ENCODE peak calls at places on chromosomes 4 and X, in six cellular contexts. U, C, J, F, H and T are unnamed samples.

GRCh38 chr4:48017108-48017527 is 546 bp downstream of the NIPAL1 start:
- DNase-seq in F (peak), U (peak), C (no peak), H (no peak), J (peak), T (peak)

GRCh38 chr4:25792200-25792791 is 70.5 kb downstream of the SEL1L3 start:
- DNase-seq in J (peak), C (no peak), U (no peak), F (no peak), H (no peak), T (no peak)

GRCh38 chr4:72817012-72817411 is 248.0 kb upstream of the ADAMTS3 start:
- DNase-seq in F (no peak), J (no peak), C (no peak), H (no peak), U (no peak), T (peak)

GRCh38 chrX:154056739-154057367 is 37.2 kb upstream of the IRAK1 start:
- DNase-seq in F (no peak), H (no peak), J (no peak), C (no peak), U (no peak), T (peak)

GRCh38 chr4:158170691-158171455 is 2.0 kb downstream of the GASK1B start:
- DNase-seq in F (peak), H (peak), U (peak), C (peak), J (no peak), T (peak)

GRCh38 chr4:151046609-151047008 is 31.5 kb upstream of the LRBA start:
- DNase-seq in U (no peak), H (no peak), J (no peak), C (no peak), F (no peak), T (no peak)

GRCh38 chr4:121239951-121240350 is 75.8 kb upstream of the TNIP3 start:
- DNase-seq in F (no peak), H (no peak), U (peak), J (no peak), C (no peak), T (peak)

GRCh38 chr4:140675599-140676231 is 80.5 kb downstream of the TBC1D9 start:
- DNase-seq in C (no peak), J (no peak), H (no peak), F (no peak), U (no peak), T (no peak)

GRCh38 chr4:153465145-153465544 is 1.0 kb upstream of the TMEM131L start:
- DNase-seq in J (no peak), U (no peak), C (no peak), H (no peak), F (no peak), T (no peak)

GRCh38 chr4:171785392-171785791 is 27.8 kb upstream of the GALNTL6 start:
- DNase-seq in H (no peak), F (no peak), J (no peak), C (no peak), U (no peak), T (no peak)

GRCh38 chr4:161577604-161578301 is 586.0 kb downstream of the FSTL5 start:
- DNase-seq in U (peak), C (no peak), H (no peak), F (no peak), J (no peak), T (peak)

GRCh38 chrX:41025926-41026325 is 59.3 kb upstream of the USP9X start:
- DNase-seq in F (no peak), J (no peak), H (no peak), C (no peak), U (no peak), T (no peak)

GRCh38 chrX:115413246-115413878 is 123.8 kb downstream of the LUZP4 start:
- DNase-seq in H (no peak), C (no peak), F (no peak), J (no peak), U (peak), T (no peak)

GRCh38 chr4:38872620-38873019 is 5.0 kb downstream of the FAM114A1 start:
- DNase-seq in J (no peak), U (peak), C (no peak), H (no peak), F (no peak), T (peak)

GRCh38 chr4:73607375-73608026 is 12.7 kb downstream of the RASSF6 start:
- DNase-seq in F (no peak), C (no peak), U (peak), H (no peak), J (no peak), T (no peak)

GRCh38 chr4:80362578-80363181 is 27.1 kb downstream of the CFAP299 start:
- DNase-seq in F (no peak), J (peak), H (no peak), U (peak), C (no peak), T (peak)

GRCh38 chrX:16839224-16839851 is 30.8 kb downstream of the RBBP7 start:
- DNase-seq in U (no peak), J (no peak), F (no peak), H (no peak), C (no peak), T (peak)

GRCh38 chr4:125020089-125021034 is 294.4 kb upstream of the FAT4 start:
- DNase-seq in J (no peak), H (no peak), U (no peak), C (no peak), F (no peak), T (no peak)

GRCh38 chrX:24550166-24550565 is 85.1 kb downstream of the PDK3 start:
- DNase-seq in C (no peak), U (no peak), H (no peak), J (no peak), F (no peak), T (no peak)

GRCh38 chr4:64670647-64671046 is 261.4 kb upstream of the TECRL start:
- DNase-seq in H (no peak), U (no peak), C (no peak), F (no peak), J (no peak), T (no peak)

GRCh38 chr4:14853186-14853946 is 148.9 kb upstream of the CPEB2 start:
- DNase-seq in U (peak), H (no peak), F (no peak), J (no peak), C (no peak), T (peak)

GRCh38 chr4:69830529-69831269 is 29.2 kb downstream of the SULT1E1 start:
- DNase-seq in J (no peak), C (no peak), H (no peak), U (peak), F (no peak), T (peak)

GRCh38 chr4:87633239-87633638 is 16.8 kb upstream of the DMP1 start:
- DNase-seq in F (no peak), J (peak), U (no peak), C (no peak), H (no peak), T (peak)

GRCh38 chrX:111823068-111823467 is 52.9 kb upstream of the TRPC5OS start:
- DNase-seq in U (no peak), F (no peak), C (no peak), J (peak), H (no peak), T (peak)

GRCh38 chr4:48979897-48980579 is 6.0 kb upstream of the CWH43 start:
- DNase-seq in C (no peak), H (no peak), F (no peak), J (no peak), U (no peak), T (no peak)

GRCh38 chr4:80235451-80235850 is 31.0 kb upstream of the FGF5 start:
- DNase-seq in F (no peak), C (no peak), J (no peak), H (no peak), U (no peak), T (peak)

GRCh38 chr4:52959545-52959944 is 97.4 kb downstream of the RASL11B start:
- DNase-seq in F (no peak), H (no peak), C (no peak), J (no peak), U (peak), T (peak)

GRCh38 chr4:140240237-140240636 is 86.3 kb upstream of the MAML3 start:
- DNase-seq in U (no peak), J (no peak), C (no peak), H (no peak), F (no peak), T (no peak)

GRCh38 chr4:107349266-107349665 is 313.2 kb upstream of the DKK2 start:
- DNase-seq in H (no peak), U (peak), C (no peak), F (no peak), J (peak), T (peak)

GRCh38 chr4:121096629-121097028 is 24.3 kb upstream of the NDNF start:
- DNase-seq in U (peak), C (no peak), J (peak), F (no peak), H (no peak), T (peak)

GRCh38 chr4:38424171-38424871 is 239.7 kb upstream of the KLF3 start:
- DNase-seq in J (peak), C (peak), F (peak), H (no peak), U (no peak), T (no peak)

DNA sequence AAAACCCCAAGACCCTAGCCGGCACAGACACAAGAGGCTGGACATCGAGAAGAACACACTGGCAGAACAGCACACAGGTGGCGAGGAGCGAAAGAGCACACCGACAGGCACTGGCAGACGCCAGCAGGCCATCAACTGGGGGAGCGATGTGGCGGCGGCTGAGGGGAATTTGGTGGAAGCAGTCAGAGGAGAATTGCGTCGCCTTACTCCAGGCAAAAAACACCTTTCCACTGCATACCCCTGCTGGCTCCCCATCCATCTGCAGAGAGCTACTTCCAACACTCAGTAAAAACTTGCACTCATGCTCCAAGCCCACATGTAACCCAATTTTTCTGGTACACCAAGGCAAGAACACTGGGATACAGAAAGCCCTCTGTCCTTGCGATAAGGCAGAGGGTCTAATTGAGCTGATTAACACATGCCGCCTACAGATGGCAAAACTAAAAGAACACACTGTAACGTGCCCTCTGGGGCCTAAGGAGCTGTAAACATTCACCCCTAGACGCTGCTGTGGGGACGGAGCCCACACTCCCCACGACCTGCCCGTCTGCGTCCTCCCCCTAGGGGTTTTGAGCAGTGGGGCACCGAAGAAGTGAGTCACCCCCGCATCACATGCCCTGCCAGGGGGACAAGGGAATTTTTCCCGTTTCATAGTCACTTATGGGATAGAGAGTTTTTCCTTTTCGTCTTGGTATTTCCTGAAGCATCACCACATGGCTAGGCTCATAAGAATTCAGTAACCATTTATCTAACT is 262.3 kb downstream of the KCTD8 start:
- DNase-seq in H (no peak), U (no peak), F (no peak), C (no peak), J (no peak), T (no peak)
- TF ChIP-seq CTCF in H (no peak), U (no peak), F (no peak), C (no peak), J (no peak), T (no peak)

DNA sequence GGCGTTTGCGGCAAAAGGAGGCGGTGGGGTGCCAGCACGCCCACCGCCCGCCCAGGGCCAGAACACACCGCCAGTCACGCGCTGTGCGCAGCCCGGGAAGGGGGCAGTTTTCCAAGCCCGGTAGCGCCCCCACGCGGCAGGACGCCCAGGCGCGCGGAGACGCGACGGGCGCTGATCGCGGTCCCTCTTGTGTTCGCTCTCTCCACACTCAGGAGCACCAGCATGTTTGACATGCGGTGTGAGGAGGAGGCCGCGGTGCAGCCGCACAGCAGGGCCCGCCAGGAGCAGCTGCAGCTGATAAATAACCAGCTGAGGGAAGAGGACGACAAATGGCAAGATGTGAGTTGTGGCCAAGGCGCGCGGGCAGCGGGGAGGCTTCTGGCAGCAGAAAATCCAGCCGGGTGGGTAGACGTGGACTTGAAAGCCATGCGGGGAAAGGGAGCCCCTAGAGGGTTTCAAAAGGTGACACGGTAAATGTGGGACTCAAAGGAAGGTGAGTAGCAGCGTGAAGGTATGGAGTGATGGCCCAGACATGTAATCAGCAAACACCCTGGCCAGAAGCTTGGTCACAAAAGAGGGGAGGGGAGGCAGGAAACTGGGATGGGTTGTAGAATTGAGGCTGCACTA is 104.1 kb downstream of the PHOX2B start:
- DNase-seq in J (peak), F (no peak), C (peak), H (peak), U (peak), T (peak)
- TF ChIP-seq CTCF in J (peak), F (peak), C (peak), H (peak), U (peak), T (peak)

GRCh38 chrX:82648062-82648461 is 860.0 kb upstream of the POU3F4 start:
- DNase-seq in H (no peak), F (no peak), U (no peak), J (no peak), C (no peak), T (no peak)
- TF ChIP-seq CTCF in H (no peak), F (no peak), U (no peak), J (peak), C (no peak), T (no peak)

GRCh38 chrX:70454441-70455365 is 10.1 kb downstream of the DLG3 start:
- DNase-seq in C (peak), U (peak), H (no peak), J (peak), F (peak), T (peak)

GRCh38 chrX:70455366-70456202 is 10.9 kb downstream of the DLG3 start:
- DNase-seq in C (no peak), J (peak), F (no peak), H (no peak), U (no peak), T (no peak)

GRCh38 chrX:70449457-70449966 is 4.9 kb downstream of the DLG3 start:
- DNase-seq in H (no peak), F (no peak), J (no peak), C (no peak), U (no peak), T (no peak)

GRCh38 chrX:70453024-70453618 is 8.5 kb downstream of the DLG3 start:
- DNase-seq in F (no peak), J (no peak), H (no peak), C (no peak), U (no peak), T (no peak)

DNA sequence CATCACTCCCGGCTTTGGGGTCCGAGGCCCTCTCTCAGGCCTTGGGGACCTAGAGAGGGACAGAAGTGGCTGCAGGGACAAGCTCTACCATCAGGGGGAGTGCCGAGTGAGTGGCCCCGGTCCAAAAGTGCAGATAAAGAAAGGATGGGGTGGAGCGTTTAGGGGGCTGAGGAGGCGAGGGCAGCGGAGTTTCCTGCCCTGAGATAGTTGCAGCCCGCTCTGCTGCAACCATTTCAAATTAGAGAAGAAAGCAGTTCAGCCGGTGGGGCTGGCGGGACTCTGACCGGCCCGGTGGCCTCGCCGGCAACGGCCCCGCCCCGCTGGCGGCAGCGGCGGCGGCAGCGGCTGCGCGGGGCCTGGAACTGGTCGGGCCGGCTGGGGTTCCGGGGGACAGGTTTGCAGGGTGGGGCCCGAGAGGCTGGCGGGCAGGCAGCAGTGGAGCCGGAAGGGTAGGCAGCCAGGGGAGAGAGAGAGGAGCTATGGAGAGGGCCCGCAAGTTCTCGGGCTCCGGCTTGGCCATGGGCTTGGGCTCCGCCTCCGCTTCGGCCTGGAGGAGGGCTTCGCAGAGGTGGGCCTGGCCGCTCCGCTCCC is 7.6 kb downstream of the DLG3 start:
- DNase-seq in H (no peak), C (peak), U (no peak), F (peak), J (peak), T (peak)
- TF ChIP-seq CTCF in H (peak), C (peak), U (peak), F (peak), J (peak), T (peak)

DNA sequence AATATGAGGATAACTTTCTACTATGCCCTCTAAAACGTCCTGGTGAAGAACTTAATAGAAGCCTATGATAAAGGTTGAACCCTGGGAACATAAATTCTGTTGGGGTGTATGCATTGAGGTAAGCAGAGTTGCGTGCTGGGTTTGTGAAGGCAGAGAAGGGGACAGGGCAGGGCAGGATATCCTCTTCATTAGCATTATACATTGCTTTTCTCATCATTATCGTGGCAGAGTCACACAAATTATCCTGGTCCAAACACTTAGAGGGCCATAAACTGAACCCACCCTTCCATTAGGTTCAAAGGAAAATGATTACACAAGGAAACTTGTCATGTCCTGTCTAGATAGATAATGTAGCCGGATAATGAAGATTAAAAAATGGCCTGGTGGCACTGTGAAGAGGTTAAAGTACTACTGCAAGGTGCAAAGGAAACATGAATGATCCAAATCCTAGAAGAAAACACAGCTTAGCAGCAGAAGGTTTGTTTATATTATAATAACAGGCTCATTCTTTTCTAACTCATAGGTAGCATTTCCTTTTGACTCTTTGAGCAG is 189.1 kb downstream of the SPCS3 start:
- DNase-seq in H (no peak), F (no peak), C (no peak), J (no peak), U (no peak), T (no peak)
- TF ChIP-seq CTCF in H (no peak), F (no peak), C (no peak), J (no peak), U (no peak), T (no peak)

DNA sequence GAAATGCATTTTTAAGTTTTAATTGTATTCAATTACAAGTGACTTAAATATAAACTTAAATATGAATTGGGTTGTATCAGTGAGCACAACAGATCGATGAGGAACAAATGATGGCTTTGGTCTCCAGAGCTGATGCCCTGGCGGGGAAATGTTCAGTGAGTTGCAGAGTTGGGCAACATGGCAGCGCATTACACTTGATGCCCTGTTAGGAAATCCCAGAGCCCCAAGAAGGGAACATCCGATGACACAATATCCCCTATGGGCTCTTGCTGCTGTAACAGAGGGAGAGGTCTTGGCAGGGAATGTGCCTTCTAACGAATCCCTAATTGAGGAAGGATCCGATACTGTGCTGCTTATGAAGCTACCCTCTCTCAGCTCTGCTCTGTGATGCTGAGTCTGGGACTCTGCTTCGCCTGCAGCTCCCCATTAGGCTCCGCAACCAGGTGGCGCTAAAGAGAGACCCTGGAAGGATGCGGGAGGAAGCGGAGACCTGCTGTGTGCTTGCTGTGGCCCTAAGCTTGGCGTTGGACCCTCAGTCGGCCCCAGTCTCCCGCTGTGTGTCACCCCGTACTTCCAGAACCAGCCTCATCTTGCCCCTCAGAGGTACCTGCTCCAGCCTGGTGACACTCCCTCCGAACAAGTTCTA is 38.9 kb downstream of the PDHA1 start:
- DNase-seq in J (peak), H (no peak), F (no peak), C (peak), U (no peak), T (no peak)
- TF ChIP-seq CTCF in J (peak), H (no peak), F (no peak), C (peak), U (peak), T (peak)

GRCh38 chr4:63556332-63556731 is 852.9 kb downstream of the TECRL start:
- DNase-seq in F (no peak), H (no peak), C (no peak), U (no peak), J (no peak), T (no peak)
- TF ChIP-seq CTCF in F (no peak), H (no peak), C (no peak), U (no peak), J (peak), T (no peak)

GRCh38 chrX:74383611-74384010 is 37.7 kb upstream of the SLC16A2 start:
- DNase-seq in C (no peak), J (peak), U (peak), H (no peak), F (peak), T (peak)
- TF ChIP-seq CTCF in C (peak), J (peak), U (peak), H (peak), F (peak), T (peak)

DNA sequence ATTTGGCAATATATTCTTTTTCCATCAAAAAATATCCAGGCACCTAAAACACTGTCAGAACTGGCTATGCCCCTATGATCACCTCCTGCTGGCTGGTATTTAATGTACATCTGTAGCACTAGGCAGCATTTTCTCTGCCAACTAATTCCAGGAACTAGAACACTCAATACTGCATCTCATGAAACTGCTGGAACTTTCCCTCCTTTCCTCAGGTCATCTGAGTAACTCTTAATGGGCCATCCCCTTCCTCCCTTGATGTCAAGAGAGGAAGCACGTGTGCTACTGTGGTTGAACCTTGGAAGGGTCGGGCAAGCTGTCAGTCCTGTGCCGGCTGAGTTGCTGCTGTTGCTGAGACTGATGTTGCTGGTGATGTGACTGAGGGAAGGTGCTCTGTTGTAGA is 39.4 kb downstream of the TMEM165 start:
- DNase-seq in H (no peak), U (peak), F (no peak), C (no peak), J (no peak), T (no peak)
- TF ChIP-seq CTCF in H (no peak), U (peak), F (peak), C (no peak), J (peak), T (peak)